ENCODE peak calls at places on chromosomes 5 and 9, in ten cellular contexts. F is GM10248, D is nephron progenitor cell, R is retinal pigment epithelial cell, B is endodermal cell, C is GM06990, Q is upper lobe of right lung, U is omental fat pad, K is PC-9, I is endothelial cell. Z is an unnamed sample.

GRCh38 chr9:129363216-129363873 is 185.3 kb upstream of the IER5L start:
- DNase-seq in F (no peak), D (no peak), R (no peak), B (no peak), C (no peak), Q (no peak), U (no peak), K (no peak), I (no peak), Z (no peak)

GRCh38 chr9:38415846-38416245 is 8.4 kb downstream of the IGFBPL1 start:
- DNase-seq in F (no peak), D (no peak), R (no peak), B (no peak), C (no peak), Q (no peak), U (no peak), K (no peak), I (no peak), Z (no peak)

GRCh38 chr5:159877894-159878448 is 38.3 kb upstream of the ADRA1B start:
- DNase-seq in F (no peak), D (no peak), R (no peak), B (peak), C (no peak), Q (peak), U (no peak), K (no peak), I (no peak), Z (no peak)

GRCh38 chr9:6054280-6055099 is 39.1 kb upstream of the RANBP6 start:
- DNase-seq in F (peak), D (peak), R (no peak), B (peak), C (peak), Q (no peak), U (peak), K (peak), I (peak), Z (peak)

GRCh38 chr5:160009591-160009989 is 651 bp downstream of the TTC1 start:
- DNase-seq in F (no peak), D (no peak), R (no peak), B (no peak), C (peak), Q (no peak), U (no peak), K (no peak), I (no peak), Z (no peak)

GRCh38 chr5:428754-429452 is 14.1 kb upstream of the EXOC3 start:
- DNase-seq in F (no peak), D (no peak), R (no peak), B (peak), C (no peak), Q (peak), U (no peak), K (no peak), I (peak), Z (no peak)

GRCh38 chr5:132493241-132493640 is 2.7 kb upstream of the IRF1 start:
- DNase-seq in F (no peak), D (no peak), R (no peak), B (peak), C (no peak), Q (no peak), U (no peak), K (no peak), I (no peak), Z (no peak)

GRCh38 chr5:13478831-13479465 is 465.5 kb downstream of the DNAH5 start:
- DNase-seq in F (peak), D (peak), R (peak), B (peak), C (no peak), Q (no peak), U (no peak), K (peak), I (peak), Z (peak)

GRCh38 chr9:36866840-36867239 is 167.2 kb downstream of the PAX5 start:
- DNase-seq in F (no peak), D (peak), R (no peak), B (peak), C (no peak), Q (no peak), U (no peak), K (no peak), I (no peak), Z (no peak)

GRCh38 chr5:179699640-179700298 is 1.0 kb downstream of the CANX start:
- DNase-seq in F (peak), D (no peak), R (no peak), B (no peak), C (peak), Q (peak), U (no peak), K (no peak), I (no peak), Z (no peak)

GRCh38 chr5:63963080-63963735 is 963 bp upstream of the HTR1A start:
- DNase-seq in F (peak), D (peak), R (peak), B (peak), C (no peak), Q (no peak), U (no peak), K (peak), I (peak), Z (peak)

GRCh38 chr9:89497978-89498844 is at the start of gene SEMA4D:
- DNase-seq in F (peak), D (peak), R (no peak), B (peak), C (peak), Q (peak), U (no peak), K (peak), I (peak), Z (peak)

GRCh38 chr5:36396640-36397039 is 94.9 kb upstream of the RANBP3L start:
- DNase-seq in F (no peak), D (no peak), R (no peak), B (no peak), C (no peak), Q (no peak), U (no peak), K (no peak), I (no peak), Z (no peak)

GRCh38 chr5:127055880-127056653 is 17.2 kb downstream of the C5orf63 start:
- DNase-seq in F (no peak), D (no peak), R (no peak), B (no peak), C (no peak), Q (no peak), U (no peak), K (no peak), I (no peak), Z (no peak)

GRCh38 chr5:173626501-173626812 is 10.0 kb upstream of the BOD1 start:
- DNase-seq in F (no peak), D (no peak), R (no peak), B (peak), C (no peak), Q (no peak), U (no peak), K (no peak), I (no peak), Z (no peak)

GRCh38 chr5:17187401-17187800 is 30.0 kb upstream of the BASP1 start:
- DNase-seq in F (no peak), D (no peak), R (no peak), B (no peak), C (no peak), Q (no peak), U (no peak), K (no peak), I (no peak), Z (no peak)

DNA sequence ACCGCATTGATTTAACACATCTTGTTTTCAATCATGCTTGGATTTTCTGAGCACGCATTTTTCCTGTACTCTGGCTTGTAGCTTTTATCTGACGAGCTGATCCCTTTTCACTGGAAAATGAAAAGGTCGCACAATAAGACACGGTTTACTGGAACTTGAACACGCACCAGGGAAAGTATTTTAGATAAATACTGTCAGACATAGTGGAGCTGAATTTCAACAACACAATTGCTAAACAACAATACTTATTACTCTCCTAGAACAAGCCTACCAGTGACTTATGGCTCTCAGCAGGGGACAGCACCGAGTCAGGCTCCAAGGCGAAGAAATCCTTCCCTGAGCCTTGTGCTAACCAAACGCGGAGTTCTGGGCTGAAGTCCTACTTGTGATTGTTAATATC is 359.8 kb downstream of the EBF1 start:
- DNase-seq in F (no peak), D (no peak), R (no peak), B (peak), C (no peak), Q (no peak), U (no peak), K (no peak), I (no peak), Z (no peak)
- TF ChIP-seq CTCF in F (no peak), D (no peak), R (peak), B (peak), C (peak), Q (peak), U (no peak), K (no peak), I (no peak), Z (no peak)

DNA sequence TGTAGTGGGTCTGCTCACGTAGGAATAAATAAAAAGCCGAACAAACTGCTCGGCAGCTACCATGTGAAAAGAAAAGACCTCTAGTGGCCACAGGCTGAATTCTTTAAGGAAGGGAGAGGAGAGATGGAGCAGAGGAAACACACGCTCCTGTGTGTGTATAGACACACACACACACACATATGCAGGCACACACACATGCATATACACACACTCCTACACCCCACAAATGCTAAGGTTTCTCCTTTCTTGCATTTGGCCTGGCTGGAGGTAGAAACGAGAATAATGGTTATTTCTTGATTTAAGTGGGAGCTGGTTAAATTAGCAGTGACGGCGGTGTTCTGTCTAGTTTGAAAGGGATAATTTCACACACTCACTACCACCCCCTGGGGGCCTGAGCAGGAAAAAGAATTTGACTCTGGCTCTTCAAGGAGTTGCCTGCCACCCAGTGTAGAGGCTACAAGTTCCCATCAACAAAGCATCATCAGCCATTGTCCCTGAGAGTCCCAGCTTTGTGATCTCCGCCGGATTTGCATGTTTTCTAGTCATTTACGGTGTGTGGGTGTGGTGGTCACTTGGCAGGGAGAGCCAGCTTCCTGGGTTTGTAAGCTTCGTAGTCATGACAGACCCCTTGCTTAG is at the start of gene INSYN2B:
- DNase-seq in F (peak), D (peak), R (peak), B (peak), C (no peak), Q (no peak), U (peak), K (peak), I (peak), Z (peak)
- TF ChIP-seq CTCF in F (peak), D (peak), R (peak), B (peak), C (peak), Q (peak), U (no peak), K (peak), I (peak), Z (peak)

GRCh38 chr5:120082316-120083068 is 381.6 kb upstream of the PRR16 start:
- DNase-seq in F (no peak), D (no peak), R (no peak), B (no peak), C (no peak), Q (no peak), U (no peak), K (no peak), I (no peak), Z (no peak)
- TF ChIP-seq CTCF in F (no peak), D (no peak), R (peak), B (peak), C (no peak), Q (no peak), U (no peak), K (peak), I (no peak), Z (no peak)

DNA sequence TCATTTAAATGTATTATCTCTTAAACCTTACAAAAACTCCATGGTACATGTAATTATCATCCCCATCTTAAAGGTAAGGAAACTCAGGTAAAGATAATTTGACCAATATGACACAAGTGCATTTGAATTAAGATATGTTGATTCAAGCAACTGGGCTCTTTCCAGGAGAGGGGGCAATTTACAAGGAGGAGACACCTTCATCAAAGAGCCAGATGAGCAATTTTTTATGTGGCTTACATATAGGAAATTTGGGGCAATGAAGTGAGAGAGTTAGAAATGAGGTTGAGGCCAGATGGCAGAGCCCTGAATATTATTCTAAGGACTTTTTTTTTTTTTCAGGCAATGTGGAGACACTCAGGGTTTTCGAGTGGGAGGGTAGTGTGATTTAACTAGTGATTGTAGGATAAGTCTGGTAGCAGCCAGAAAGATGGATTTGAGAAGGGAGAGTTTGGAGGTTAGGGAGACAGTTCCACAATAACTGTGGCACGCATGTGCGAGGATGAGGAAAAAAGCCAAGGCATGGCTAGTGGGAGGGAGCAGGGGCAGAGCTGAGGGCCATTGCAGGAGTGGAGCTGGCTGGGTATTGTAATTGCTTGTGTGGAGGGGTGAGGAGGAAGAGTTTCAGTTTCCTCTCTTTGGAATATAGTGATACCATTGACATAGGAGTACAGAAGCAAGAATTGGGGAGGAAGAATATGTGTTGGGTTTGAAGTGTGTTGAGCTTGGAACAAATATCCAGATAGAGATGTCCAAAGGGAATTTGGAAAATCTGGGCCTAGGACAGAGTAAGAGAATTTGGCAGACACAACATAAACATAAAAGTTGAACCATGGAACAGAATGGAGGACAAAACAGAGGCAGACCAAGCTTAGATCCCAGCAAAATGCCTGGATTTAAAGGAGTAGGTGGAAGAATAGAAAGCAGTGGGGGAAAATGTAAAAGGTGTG is 72.0 kb downstream of the ACTBL2 start:
- DNase-seq in F (no peak), D (no peak), R (no peak), B (no peak), C (no peak), Q (no peak), U (no peak), K (no peak), I (no peak), Z (no peak)
- TF ChIP-seq CTCF in F (no peak), D (no peak), R (no peak), B (no peak), C (no peak), Q (no peak), U (no peak), K (no peak), I (no peak), Z (no peak)

DNA sequence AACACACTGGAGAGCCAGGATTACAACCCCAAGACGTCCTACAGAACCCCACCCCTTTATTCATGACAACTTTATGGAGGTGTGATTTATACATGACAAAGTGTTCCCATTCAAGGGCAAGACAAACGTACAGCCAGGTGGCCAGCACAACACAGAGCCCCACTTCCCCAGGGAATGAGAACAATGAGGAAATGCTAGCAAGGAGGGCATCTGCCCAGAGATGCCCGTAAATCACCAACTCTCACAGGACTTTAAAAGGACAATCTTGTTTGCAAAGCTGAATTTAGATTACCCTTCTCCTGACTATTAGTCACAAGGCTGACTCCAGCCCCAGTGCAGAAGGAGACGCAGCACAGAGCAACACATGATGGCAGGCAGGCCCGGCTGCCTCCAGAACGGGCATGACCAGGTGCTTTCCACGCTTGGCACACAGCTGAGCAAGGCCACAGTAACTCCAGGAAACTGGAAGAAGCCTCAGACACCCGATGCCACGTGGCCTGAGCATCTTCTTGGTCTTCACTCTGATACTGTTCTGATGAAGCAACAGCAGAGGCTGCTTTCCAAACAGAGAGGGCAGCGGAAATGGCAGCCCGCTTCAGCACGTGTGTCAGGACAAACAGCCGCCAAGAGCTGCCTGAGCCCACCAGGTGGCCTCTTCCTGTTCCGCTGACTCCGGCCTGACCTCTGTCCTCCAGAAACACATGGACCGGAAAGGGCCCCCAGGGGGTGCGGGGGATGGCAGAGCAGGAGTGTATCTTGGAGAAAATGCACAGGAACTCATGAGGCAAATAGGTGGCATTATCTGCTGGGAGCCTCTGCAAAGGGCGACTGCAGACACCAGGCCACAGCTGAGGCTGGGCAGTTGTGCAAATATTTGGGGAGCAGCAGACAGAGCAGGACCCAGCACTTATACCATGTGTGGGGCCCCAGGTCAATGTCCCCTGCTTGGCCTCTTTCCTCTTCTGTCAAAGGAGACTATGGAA is 51.3 kb downstream of the ROR2 start:
- DNase-seq in F (no peak), D (peak), R (peak), B (peak), C (no peak), Q (no peak), U (no peak), K (no peak), I (peak), Z (no peak)
- TF ChIP-seq CTCF in F (no peak), D (no peak), R (no peak), B (peak), C (no peak), Q (no peak), U (no peak), K (no peak), I (no peak), Z (no peak)

GRCh38 chr9:75185585-75186170 is 97.4 kb downstream of the OSTF1 start:
- DNase-seq in F (peak), D (peak), R (no peak), B (peak), C (no peak), Q (no peak), U (no peak), K (peak), I (peak), Z (peak)
- TF ChIP-seq CTCF in F (peak), D (peak), R (peak), B (peak), C (peak), Q (peak), U (no peak), K (peak), I (peak), Z (peak)